ENCODE peak calls at places on chromosome 6, in four cellular contexts. One of them, this sample, is unnamed.

GRCh38 chr6:35417979-35418661 is 34.0 kb upstream of the FANCE start:
- DNase-seq in neuronal stem cell: no peak
- DNase-seq in mesendoderm: no peak
- DNase-seq in H9: no peak
- DNase-seq in this sample: no peak

GRCh38 chr6:111743859-111744692 is 129.2 kb downstream of the FYN start:
- DNase-seq in neuronal stem cell: no peak
- DNase-seq in mesendoderm: no peak
- DNase-seq in H9: no peak
- DNase-seq in this sample: no peak

GRCh38 chr6:157961829-157962228 is 19.8 kb upstream of the SYNJ2 start:
- DNase-seq in neuronal stem cell: no peak
- DNase-seq in mesendoderm: no peak
- DNase-seq in H9: no peak
- DNase-seq in this sample: no peak

GRCh38 chr6:22067127-22067526 is 229.7 kb downstream of the PRL start:
- DNase-seq in neuronal stem cell: no peak
- DNase-seq in mesendoderm: no peak
- DNase-seq in H9: no peak
- DNase-seq in this sample: no peak

GRCh38 chr6:160960839-160961238 is 30.7 kb upstream of the MAP3K4 start:
- DNase-seq in neuronal stem cell: no peak
- DNase-seq in mesendoderm: no peak
- DNase-seq in H9: no peak
- DNase-seq in this sample: no peak

GRCh38 chr6:159036673-159037072 is 8.1 kb downstream of the TAGAP start:
- DNase-seq in neuronal stem cell: no peak
- DNase-seq in mesendoderm: no peak
- DNase-seq in H9: no peak
- DNase-seq in this sample: no peak

GRCh38 chr6:10465633-10466499 is 51.0 kb upstream of the TFAP2A start:
- DNase-seq in neuronal stem cell: peak
- DNase-seq in mesendoderm: peak
- DNase-seq in H9: peak
- DNase-seq in this sample: peak

GRCh38 chr6:79878142-79878748 is 69.1 kb downstream of the ELOVL4 start:
- DNase-seq in neuronal stem cell: no peak
- DNase-seq in mesendoderm: no peak
- DNase-seq in H9: no peak
- DNase-seq in this sample: peak

GRCh38 chr6:44056392-44057237 is 70.6 kb downstream of the MRPL14 start:
- DNase-seq in neuronal stem cell: no peak
- DNase-seq in mesendoderm: no peak
- DNase-seq in H9: no peak
- DNase-seq in this sample: no peak

GRCh38 chr6:90375681-90376439 is 79.2 kb upstream of the BACH2 start:
- DNase-seq in neuronal stem cell: no peak
- DNase-seq in mesendoderm: no peak
- DNase-seq in H9: no peak
- DNase-seq in this sample: peak

GRCh38 chr6:44966449-44967091 is 361.6 kb upstream of the RUNX2 start:
- DNase-seq in neuronal stem cell: no peak
- DNase-seq in mesendoderm: no peak
- DNase-seq in H9: no peak
- DNase-seq in this sample: peak

GRCh38 chr6:124158024-124158423 is 354.4 kb downstream of the NKAIN2 start:
- DNase-seq in neuronal stem cell: no peak
- DNase-seq in mesendoderm: no peak
- DNase-seq in H9: no peak
- DNase-seq in this sample: no peak

GRCh38 chr6:113856011-113856551 is 1.1 kb upstream of the MARCKS start:
- DNase-seq in neuronal stem cell: peak
- DNase-seq in mesendoderm: peak
- DNase-seq in H9: peak
- DNase-seq in this sample: peak

GRCh38 chr6:128079026-128079425 is 178.2 kb upstream of the THEMIS start:
- DNase-seq in neuronal stem cell: no peak
- DNase-seq in mesendoderm: no peak
- DNase-seq in H9: no peak
- DNase-seq in this sample: no peak

GRCh38 chr6:155154158-155154830 is 109.5 kb upstream of the CLDN20 start:
- DNase-seq in neuronal stem cell: no peak
- DNase-seq in mesendoderm: peak
- DNase-seq in H9: no peak
- DNase-seq in this sample: peak

GRCh38 chr6:168150551-168151444 is 71.8 kb upstream of the FRMD1 start:
- DNase-seq in neuronal stem cell: no peak
- DNase-seq in mesendoderm: peak
- DNase-seq in H9: peak
- DNase-seq in this sample: no peak

GRCh38 chr6:86937219-86938079 is at the start of gene HTR1E:
- DNase-seq in neuronal stem cell: peak
- DNase-seq in mesendoderm: no peak
- DNase-seq in H9: peak
- DNase-seq in this sample: peak

GRCh38 chr6:162099685-162100084 is 627.9 kb downstream of the PRKN start:
- DNase-seq in neuronal stem cell: no peak
- DNase-seq in mesendoderm: no peak
- DNase-seq in H9: no peak
- DNase-seq in this sample: peak

GRCh38 chr6:96460052-96460700 is 61.4 kb upstream of the UFL1 start:
- DNase-seq in neuronal stem cell: no peak
- DNase-seq in mesendoderm: no peak
- DNase-seq in H9: no peak
- DNase-seq in this sample: no peak

GRCh38 chr6:8904754-8905153 is 469.4 kb upstream of the SLC35B3 start:
- DNase-seq in neuronal stem cell: no peak
- DNase-seq in mesendoderm: peak
- DNase-seq in H9: peak
- DNase-seq in this sample: no peak

GRCh38 chr6:20868397-20869185 is 334.3 kb downstream of the CDKAL1 start:
- DNase-seq in neuronal stem cell: no peak
- DNase-seq in mesendoderm: peak
- DNase-seq in H9: peak
- DNase-seq in this sample: no peak
- H3K18ac ChIP-seq in neuronal stem cell: no peak
- H3K18ac ChIP-seq in mesendoderm: peak
- H3K18ac ChIP-seq in H9: no peak
- H3K18ac ChIP-seq in this sample: no peak

DNA sequence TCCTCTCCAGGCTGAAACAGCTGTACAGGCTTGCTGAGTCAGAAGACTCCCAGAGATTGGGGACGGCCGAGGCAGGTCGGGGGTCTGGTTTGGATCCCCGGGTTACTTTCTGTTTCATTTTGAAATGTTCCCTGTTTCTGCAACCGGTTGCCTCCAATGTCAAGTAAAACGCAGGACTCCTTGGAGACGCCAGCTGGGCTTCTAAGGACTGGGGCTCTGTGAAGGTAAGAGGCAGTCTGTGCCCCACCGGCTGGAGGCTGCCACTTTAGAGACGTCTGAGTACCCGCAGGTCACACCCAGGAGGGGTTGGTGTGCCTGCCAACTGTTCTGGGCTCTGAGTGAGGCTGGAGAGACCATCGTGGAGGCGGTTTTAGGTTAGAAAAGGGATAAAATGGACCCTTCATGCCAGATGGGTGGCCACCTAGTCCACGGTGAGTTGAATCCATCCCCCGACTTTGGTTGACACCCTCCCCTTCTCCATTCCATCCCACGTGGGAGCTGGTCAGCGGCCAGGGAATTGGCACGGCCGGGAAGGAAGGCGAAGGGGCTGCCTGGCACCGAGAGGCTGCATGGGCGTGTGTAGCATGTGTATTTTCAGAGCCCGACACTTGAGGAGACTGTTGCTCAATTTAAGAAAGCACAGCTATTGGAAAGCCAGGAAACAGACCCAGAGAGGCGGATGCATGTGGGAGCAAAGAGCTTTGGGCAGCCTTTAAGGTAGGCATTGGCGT is 240.9 kb downstream of the PHACTR1 start:
- DNase-seq in neuronal stem cell: no peak
- DNase-seq in mesendoderm: peak
- DNase-seq in H9: peak
- DNase-seq in this sample: peak
- H3K18ac ChIP-seq in neuronal stem cell: no peak
- H3K18ac ChIP-seq in mesendoderm: peak
- H3K18ac ChIP-seq in H9: no peak
- H3K18ac ChIP-seq in this sample: peak

GRCh38 chr6:33894438-33894837 is 90.6 kb upstream of the MLN start:
- DNase-seq in neuronal stem cell: no peak
- DNase-seq in mesendoderm: no peak
- DNase-seq in H9: no peak
- DNase-seq in this sample: no peak

GRCh38 chr6:33895296-33895695 is 91.5 kb upstream of the MLN start:
- DNase-seq in neuronal stem cell: no peak
- DNase-seq in mesendoderm: no peak
- DNase-seq in H9: no peak
- DNase-seq in this sample: no peak

GRCh38 chr6:33896391-33897192 is 92.8 kb upstream of the MLN start:
- DNase-seq in neuronal stem cell: no peak
- DNase-seq in mesendoderm: no peak
- DNase-seq in H9: no peak
- DNase-seq in this sample: no peak

GRCh38 chr6:33897193-33897479 is 93.3 kb upstream of the MLN start:
- DNase-seq in neuronal stem cell: no peak
- DNase-seq in mesendoderm: no peak
- DNase-seq in H9: no peak
- DNase-seq in this sample: no peak

DNA sequence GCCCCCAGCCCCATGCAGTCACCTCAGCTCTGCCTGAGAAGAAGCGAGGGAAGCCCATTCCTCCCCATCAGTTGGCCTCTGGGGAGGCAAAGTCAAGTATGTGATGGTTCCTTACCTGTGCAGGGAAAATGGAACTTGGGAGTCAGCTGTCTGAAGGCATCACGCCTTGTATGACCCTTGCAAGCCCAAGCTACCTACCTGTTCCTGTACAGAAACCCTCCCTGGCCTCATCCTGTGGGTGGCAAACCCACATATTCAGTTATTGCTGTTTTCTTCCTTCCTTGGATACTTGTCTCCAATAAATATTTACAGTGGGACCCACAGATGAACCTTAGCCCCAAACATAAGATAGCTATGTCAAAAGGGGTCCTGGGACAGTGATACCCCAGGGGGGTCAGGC is 92.2 kb upstream of the MLN start:
- DNase-seq in neuronal stem cell: no peak
- DNase-seq in mesendoderm: no peak
- DNase-seq in H9: no peak
- DNase-seq in this sample: no peak
- H3K18ac ChIP-seq in neuronal stem cell: no peak
- H3K18ac ChIP-seq in mesendoderm: no peak
- H3K18ac ChIP-seq in H9: no peak
- H3K18ac ChIP-seq in this sample: no peak

GRCh38 chr6:125824946-125825786 is 34.4 kb downstream of the NCOA7 start:
- DNase-seq in neuronal stem cell: no peak
- DNase-seq in mesendoderm: peak
- DNase-seq in H9: no peak
- DNase-seq in this sample: no peak
- H3K18ac ChIP-seq in neuronal stem cell: no peak
- H3K18ac ChIP-seq in mesendoderm: no peak
- H3K18ac ChIP-seq in H9: no peak
- H3K18ac ChIP-seq in this sample: no peak

GRCh38 chr6:152351742-152352141 is 285.4 kb downstream of the SYNE1 start:
- DNase-seq in neuronal stem cell: no peak
- DNase-seq in mesendoderm: no peak
- DNase-seq in H9: no peak
- DNase-seq in this sample: no peak
- H3K18ac ChIP-seq in neuronal stem cell: no peak
- H3K18ac ChIP-seq in mesendoderm: no peak
- H3K18ac ChIP-seq in H9: no peak
- H3K18ac ChIP-seq in this sample: no peak

GRCh38 chr6:100305237-100305869 is 159.4 kb downstream of the SIM1 start:
- DNase-seq in neuronal stem cell: no peak
- DNase-seq in mesendoderm: no peak
- DNase-seq in H9: no peak
- DNase-seq in this sample: no peak

GRCh38 chr6:100296810-100297544 is 167.7 kb downstream of the SIM1 start:
- DNase-seq in neuronal stem cell: no peak
- DNase-seq in mesendoderm: peak
- DNase-seq in H9: no peak
- DNase-seq in this sample: peak

GRCh38 chr6:100301731-100302130 is 163.0 kb downstream of the SIM1 start:
- DNase-seq in neuronal stem cell: no peak
- DNase-seq in mesendoderm: no peak
- DNase-seq in H9: no peak
- DNase-seq in this sample: no peak

GRCh38 chr6:100304575-100304974 is 160.1 kb downstream of the SIM1 start:
- DNase-seq in neuronal stem cell: no peak
- DNase-seq in mesendoderm: no peak
- DNase-seq in H9: no peak
- DNase-seq in this sample: no peak

DNA sequence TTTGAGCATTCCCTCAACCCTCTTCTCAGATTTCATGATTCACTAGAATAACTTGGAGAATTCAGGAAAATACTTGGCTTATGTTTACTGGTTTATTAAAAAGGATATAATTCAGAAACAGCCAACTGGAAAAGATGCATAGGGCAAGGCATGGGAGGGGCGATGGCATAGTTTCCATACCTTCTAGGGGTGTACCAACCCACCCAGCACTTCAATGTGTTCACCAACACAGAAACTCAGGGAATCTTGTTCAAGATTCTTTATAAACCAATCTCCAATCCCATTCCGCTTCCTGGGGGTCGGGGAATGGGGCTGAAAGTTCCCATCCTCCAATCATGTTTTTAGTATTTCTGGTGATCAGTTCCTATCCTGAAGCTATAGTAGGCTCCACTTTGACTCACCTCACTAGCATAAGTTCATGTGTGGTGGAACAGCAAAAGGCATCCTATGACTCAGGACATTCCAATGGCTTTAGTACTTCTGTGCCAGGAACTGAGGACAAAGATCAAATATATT is 164.4 kb downstream of the SIM1 start:
- DNase-seq in neuronal stem cell: no peak
- DNase-seq in mesendoderm: peak
- DNase-seq in H9: no peak
- DNase-seq in this sample: peak
- H3K18ac ChIP-seq in neuronal stem cell: no peak
- H3K18ac ChIP-seq in mesendoderm: no peak
- H3K18ac ChIP-seq in H9: no peak
- H3K18ac ChIP-seq in this sample: no peak

DNA sequence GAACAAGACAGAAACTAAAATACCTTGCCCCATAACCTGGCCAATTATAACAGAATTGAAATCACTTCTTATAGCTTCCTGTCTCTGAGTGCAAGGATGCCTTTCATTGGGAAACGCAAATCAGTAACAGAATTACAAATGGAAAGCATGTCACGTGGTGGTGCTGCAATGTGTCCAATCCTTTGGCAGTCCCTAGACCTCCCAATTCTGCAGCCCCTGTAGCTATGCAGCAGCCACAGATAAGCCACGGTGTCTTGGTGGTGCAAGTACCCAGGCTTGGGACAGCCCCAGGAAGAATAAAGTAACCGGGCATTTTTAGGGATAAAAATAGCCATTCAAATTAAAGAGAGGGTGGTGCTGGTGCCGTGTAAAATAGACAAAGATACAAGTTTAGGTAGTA is 134.6 kb upstream of the CCN2 start:
- DNase-seq in neuronal stem cell: no peak
- DNase-seq in mesendoderm: no peak
- DNase-seq in H9: no peak
- DNase-seq in this sample: peak
- H3K18ac ChIP-seq in neuronal stem cell: no peak
- H3K18ac ChIP-seq in mesendoderm: no peak
- H3K18ac ChIP-seq in H9: no peak
- H3K18ac ChIP-seq in this sample: peak

This sample was measured in mesenchymal stem cell.